ENCODE peak calls at places on chromosomes 7 and 10, in seven cellular contexts. O is right lobe of liver; U is pancreas; F is GM23248; N is CD4-positive, CD25-positive, alpha-beta regulatory T cell; R is ovary; Z is effector memory CD4-positive, alpha-beta T cell. S is an unnamed sample. For H3K27me3, the result is how much of the 10 kb centered on the place peaks cover.

GRCh38 chr10:74825033-74825370 is 1.4 kb upstream of the KAT6B start:
- DNase-seq in O (peak), U (peak), F (peak), N (no peak), R (peak), Z (no peak), S (peak)

GRCh38 chr7:1279041-1279440 is 46.4 kb downstream of the UNCX start:
- DNase-seq in O (no peak), U (no peak), F (no peak), N (no peak), R (no peak), Z (no peak), S (no peak)

GRCh38 chr7:63925626-63926460 is 72.8 kb upstream of the ZNF722 start:
- DNase-seq in O (peak), U (peak), F (peak), N (peak), R (peak), Z (peak), S (peak)

GRCh38 chr10:58052772-58053171 is 214.9 kb downstream of the IPMK start:
- DNase-seq in O (no peak), U (no peak), F (no peak), N (no peak), R (no peak), Z (no peak), S (no peak)

GRCh38 chr10:88460601-88461000 is 122.5 kb downstream of the RNLS start:
- DNase-seq in O (no peak), U (no peak), F (no peak), N (no peak), R (no peak), Z (no peak), S (no peak)

GRCh38 chr10:90787376-90787775 is 70.5 kb downstream of the HTR7 start:
- DNase-seq in O (no peak), U (no peak), F (no peak), N (no peak), R (no peak), Z (no peak), S (no peak)

GRCh38 chr10:6351540-6351939 is 148.8 kb downstream of the PFKFB3 start:
- DNase-seq in O (no peak), U (no peak), F (no peak), N (no peak), R (no peak), Z (no peak), S (no peak)

GRCh38 chr10:24240001-24240751 is 31.2 kb downstream of the KIAA1217 start:
- DNase-seq in O (no peak), U (no peak), F (peak), N (no peak), R (no peak), Z (no peak), S (no peak)

GRCh38 chr10:5284311-5285057 is 80.3 kb upstream of the UCN3 start:
- DNase-seq in O (no peak), U (no peak), F (peak), N (no peak), R (no peak), Z (no peak), S (peak)

GRCh38 chr10:72081772-72082590 is 6.4 kb downstream of the SPOCK2 start:
- DNase-seq in O (no peak), U (no peak), F (no peak), N (no peak), R (no peak), Z (no peak), S (no peak)

GRCh38 chr7:1523208-1523607 is 7.3 kb upstream of the MAFK start:
- DNase-seq in O (no peak), U (no peak), F (no peak), N (no peak), R (no peak), Z (no peak), S (no peak)

GRCh38 chr7:135386181-135386580 is 123.7 kb downstream of the CNOT4 start:
- DNase-seq in O (no peak), U (no peak), F (peak), N (no peak), R (no peak), Z (no peak), S (no peak)

GRCh38 chr7:44184221-44184873 is 4.9 kb downstream of the GCK start:
- DNase-seq in O (no peak), U (no peak), F (peak), N (no peak), R (no peak), Z (no peak), S (no peak)

GRCh38 chr7:130114374-130114773 is 44.0 kb downstream of the KLHDC10 start:
- DNase-seq in O (no peak), U (no peak), F (no peak), N (no peak), R (no peak), Z (no peak), S (no peak)

GRCh38 chr7:149304006-149304405 is 42.0 kb downstream of the ZNF783 start:
- DNase-seq in O (no peak), U (no peak), F (no peak), N (no peak), R (no peak), Z (no peak), S (no peak)

DNA sequence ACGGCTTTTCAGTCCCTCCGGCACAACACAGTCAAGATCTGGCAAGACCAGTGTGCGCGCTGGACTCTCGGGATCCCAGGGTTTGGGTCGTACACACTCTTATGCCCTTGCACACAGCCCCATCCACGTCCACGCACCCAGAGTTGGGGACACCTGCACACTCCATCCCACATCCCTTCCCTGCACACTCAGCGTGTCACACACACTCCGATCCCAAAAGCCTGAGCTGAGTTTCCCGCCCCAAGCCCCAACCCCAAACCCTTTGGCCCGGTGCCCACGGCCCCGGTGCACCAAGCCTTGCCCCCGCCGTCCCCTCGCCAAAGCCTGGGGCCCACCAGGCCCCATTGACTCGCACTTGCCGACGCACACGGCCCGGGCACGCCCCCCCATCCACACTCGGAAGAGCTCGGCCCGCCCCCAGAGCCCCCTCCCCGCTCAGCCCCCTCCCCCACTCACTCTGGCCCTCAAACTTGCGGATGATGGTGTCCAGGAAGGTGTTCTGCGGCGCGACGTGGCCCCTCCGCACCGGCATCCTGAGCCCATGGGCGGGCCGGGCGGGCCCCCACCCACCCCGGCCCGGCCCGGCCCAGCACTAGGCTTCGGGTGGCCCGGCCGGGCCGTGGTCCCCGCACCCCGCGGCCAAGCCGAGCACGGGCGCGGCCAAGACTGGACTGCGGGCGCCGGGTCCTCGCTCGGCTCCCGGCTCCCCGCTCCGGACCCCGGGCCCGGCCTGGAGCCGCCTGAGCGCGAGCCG is 562 bp downstream of the KCNH2 start:
- DNase-seq in O (no peak), U (no peak), F (no peak), N (no peak), R (no peak), Z (no peak), S (no peak)
- H3K27me3 ChIP-seq in O (under half), U (under half), F (half or more), N (under half), R (under half), Z (under half), S (under half)

DNA sequence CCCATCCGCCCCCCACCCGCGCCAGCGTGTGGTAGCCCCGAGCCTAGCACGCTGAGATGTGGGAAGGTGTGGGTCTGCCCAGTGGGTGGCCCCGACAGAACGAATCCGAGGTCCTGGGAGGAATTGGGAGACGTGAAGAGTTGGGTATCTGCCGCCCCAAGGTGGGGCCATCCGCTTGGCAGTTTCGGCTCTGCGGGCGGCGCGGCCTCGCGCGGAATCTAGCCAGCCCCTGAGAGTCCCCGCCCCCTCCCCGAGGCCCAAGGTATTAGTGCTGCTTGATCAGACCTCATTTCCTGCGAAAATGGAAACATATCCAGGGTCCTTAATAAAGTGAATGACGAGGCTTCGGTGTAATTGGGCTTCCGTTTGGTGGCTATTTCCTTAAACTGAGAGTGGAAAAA is 13.1 kb downstream of the LBX1 start:
- DNase-seq in O (no peak), U (no peak), F (no peak), N (no peak), R (no peak), Z (no peak), S (no peak)
- H3K27me3 ChIP-seq in O (under half), U (half or more), F (half or more), N (under half), R (under half), Z (half or more), S (under half)

DNA sequence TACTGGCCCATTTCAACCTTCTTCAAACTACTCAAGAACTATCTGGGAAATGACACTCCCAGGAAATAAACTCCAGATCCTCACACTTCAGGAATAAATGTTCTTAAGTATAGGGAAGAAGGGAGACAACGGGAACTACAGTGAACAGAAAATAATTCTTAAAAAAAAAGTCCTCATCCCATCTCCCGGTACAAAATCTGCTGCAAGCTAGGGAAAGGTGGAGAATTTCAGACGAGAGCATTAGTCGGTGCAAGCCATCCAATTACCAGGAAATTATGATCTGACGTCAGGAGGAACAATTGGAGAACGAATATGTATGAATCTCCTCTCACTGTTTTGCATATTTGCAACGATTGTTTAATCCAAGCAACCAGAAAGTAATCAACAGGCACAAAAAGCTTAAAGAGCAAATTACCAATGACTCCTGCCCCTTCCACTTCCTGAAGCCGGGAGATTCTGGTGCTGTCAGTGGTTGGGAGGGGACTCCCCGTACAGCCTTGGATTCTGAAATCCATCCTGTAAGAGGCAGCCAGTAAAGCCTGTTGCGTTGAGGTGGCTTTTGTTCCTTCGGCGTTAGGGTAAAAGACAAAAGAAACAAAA is 15.1 kb upstream of the GATA3 start:
- DNase-seq in O (no peak), U (no peak), F (no peak), N (no peak), R (no peak), Z (no peak), S (no peak)
- H3K27me3 ChIP-seq in O (under half), U (half or more), F (half or more), N (half or more), R (under half), Z (half or more), S (under half)

GRCh38 chr7:151016942-151017341 is 7.4 kb downstream of the ATG9B start:
- DNase-seq in O (no peak), U (no peak), F (no peak), N (no peak), R (no peak), Z (no peak), S (peak)
- H3K27me3 ChIP-seq in O (under half), U (under half), F (under half), N (under half), R (under half), Z (under half), S (under half)

GRCh38 chr10:49382226-49382625 is 13.7 kb downstream of the DRGX start:
- DNase-seq in O (no peak), U (no peak), F (no peak), N (no peak), R (no peak), Z (no peak), S (no peak)

GRCh38 chr10:49385939-49386922 is 9.7 kb downstream of the DRGX start:
- DNase-seq in O (no peak), U (no peak), F (peak), N (no peak), R (no peak), Z (no peak), S (no peak)

GRCh38 chr10:49382826-49383225 is 13.1 kb downstream of the DRGX start:
- DNase-seq in O (no peak), U (no peak), F (no peak), N (no peak), R (no peak), Z (no peak), S (no peak)

GRCh38 chr10:49383853-49384252 is 12.0 kb downstream of the DRGX start:
- DNase-seq in O (no peak), U (no peak), F (no peak), N (no peak), R (no peak), Z (no peak), S (no peak)

DNA sequence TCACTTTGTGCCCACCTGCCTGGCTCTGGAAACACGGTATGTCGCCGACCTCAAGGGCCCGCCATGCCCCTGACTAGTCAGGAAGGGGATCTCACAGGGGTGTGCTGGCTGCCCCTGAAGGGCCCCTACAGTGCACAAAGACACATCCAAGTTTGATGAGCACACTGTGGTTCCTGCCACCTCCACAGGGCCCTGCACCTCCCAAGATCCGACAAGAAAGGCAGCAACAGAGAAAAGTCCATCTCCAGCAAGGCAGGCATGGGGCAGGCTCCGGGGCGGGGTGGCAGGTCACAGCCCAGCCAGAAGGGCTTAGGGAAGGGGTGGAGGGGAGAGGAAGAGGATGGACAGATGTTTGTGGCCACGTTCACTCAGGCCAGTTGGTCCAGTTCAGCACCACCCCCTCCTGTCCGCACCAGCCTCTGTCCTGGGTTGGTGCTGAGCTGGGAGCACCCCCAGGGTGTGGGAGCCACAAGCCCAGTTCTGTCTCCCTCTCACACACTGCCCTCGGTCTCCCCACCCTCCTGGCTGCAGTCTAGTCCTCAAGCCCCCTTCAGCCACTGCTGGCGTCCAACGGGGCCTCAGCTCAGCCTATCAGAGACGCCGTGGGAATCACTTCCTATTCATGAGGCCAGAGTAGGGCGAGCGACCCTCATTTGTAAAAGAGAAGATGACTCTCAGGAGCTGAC is 11.5 kb downstream of the DRGX start:
- DNase-seq in O (no peak), U (no peak), F (no peak), N (no peak), R (no peak), Z (no peak), S (no peak)
- H3K27me3 ChIP-seq in O (under half), U (under half), F (under half), N (under half), R (under half), Z (under half), S (under half)

GRCh38 chr10:86368987-86369386 is 2.4 kb upstream of the GRID1 start:
- DNase-seq in O (peak), U (no peak), F (no peak), N (no peak), R (no peak), Z (no peak), S (no peak)
- H3K27me3 ChIP-seq in O (under half), U (under half), F (under half), N (under half), R (under half), Z (under half), S (under half)

DNA sequence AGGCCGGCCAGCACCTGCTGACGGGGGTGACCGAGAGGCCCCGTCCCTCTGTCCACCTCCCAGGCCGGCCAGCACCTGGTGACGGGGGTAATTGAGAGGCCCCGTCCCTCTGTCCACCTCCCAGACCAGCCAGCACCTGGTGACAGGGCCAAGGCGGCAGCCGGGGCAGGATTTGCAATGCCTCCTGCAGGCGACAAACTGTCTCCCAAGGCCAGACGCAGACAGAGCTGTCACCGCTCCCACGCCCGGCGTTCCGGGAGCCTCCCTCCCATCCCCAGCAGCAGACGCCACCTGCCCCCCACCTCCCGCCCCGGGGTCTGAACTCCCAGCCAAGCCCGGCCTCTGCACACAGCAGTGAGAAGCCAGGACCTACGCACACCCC is 94.9 kb upstream of the DIP2C start:
- DNase-seq in O (peak), U (peak), F (no peak), N (no peak), R (peak), Z (no peak), S (peak)
- H3K27me3 ChIP-seq in O (under half), U (under half), F (under half), N (under half), R (under half), Z (under half), S (under half)